ENCODE peak calls at places on chromosomes 4 and X, in ten cellular contexts. C, G, B, S, D, N, I, A, K and F are unnamed samples.
A peak's percentile ranks its signal among the peaks of the same experiment; 100 is the strongest.

GRCh38 chr4:183468210-183469095 is 24.0 kb downstream of the CDKN2AIP start:
- DNase-seq in C (no peak), G (no peak), B (no peak), S (peak; percentile 54), D (peak; percentile 36), N (no peak), I (no peak), A (no peak), K (peak; percentile 7), F (peak; percentile 73)

GRCh38 chr4:161893566-161893965 is 270.2 kb downstream of the FSTL5 start:
- DNase-seq in C (no peak), G (no peak), B (no peak), S (no peak), D (no peak), N (no peak), I (no peak), A (no peak), K (no peak), F (no peak)

GRCh38 chr4:186755550-186756519 is 32.2 kb upstream of the FAT1 start:
- DNase-seq in C (no peak), G (no peak), B (no peak), S (no peak), D (no peak), N (no peak), I (no peak), A (no peak), K (no peak), F (no peak)

GRCh38 chr4:78704317-78704716 is 71.8 kb upstream of the BMP2K start:
- DNase-seq in C (no peak), G (no peak), B (no peak), S (no peak), D (no peak), N (no peak), I (no peak), A (no peak), K (no peak), F (no peak)

GRCh38 chrX:24672701-24673190 is 21.0 kb upstream of the POLA1 start:
- DNase-seq in C (no peak), G (no peak), B (no peak), S (no peak), D (no peak), N (peak; percentile 44), I (no peak), A (no peak), K (no peak), F (no peak)

GRCh38 chrX:123884809-123885408 is 25.1 kb downstream of the XIAP start:
- DNase-seq in C (no peak), G (no peak), B (peak; percentile 26), S (peak; percentile 63), D (peak; percentile 34), N (no peak), I (no peak), A (no peak), K (peak; percentile 46), F (peak; percentile 54)

GRCh38 chr4:88659061-88659889 is 38.4 kb downstream of the NAP1L5 start:
- DNase-seq in C (no peak), G (no peak), B (no peak), S (peak; percentile 86), D (peak; percentile 79), N (peak; percentile 20), I (no peak), A (peak; percentile 58), K (peak; percentile 52), F (peak; percentile 83)

GRCh38 chrX:28582494-28582893 is 4.8 kb upstream of the IL1RAPL1 start:
- DNase-seq in C (no peak), G (no peak), B (no peak), S (no peak), D (no peak), N (no peak), I (no peak), A (no peak), K (no peak), F (no peak)

GRCh38 chrX:19882066-19882775 is 5.2 kb downstream of the SH3KBP1 start:
- DNase-seq in C (no peak), G (no peak), B (no peak), S (no peak), D (peak; percentile 8), N (no peak), I (no peak), A (no peak), K (no peak), F (no peak)

GRCh38 chrX:124690495-124690894 is 344.1 kb downstream of the SH2D1A start:
- DNase-seq in C (no peak), G (no peak), B (no peak), S (no peak), D (no peak), N (no peak), I (no peak), A (no peak), K (no peak), F (no peak)

GRCh38 chr4:30722092-30722915 is 2.1 kb downstream of the PCDH7 start:
- DNase-seq in C (peak; percentile 42), G (peak; percentile 62), B (no peak), S (no peak), D (no peak), N (no peak), I (no peak), A (no peak), K (no peak), F (no peak)

GRCh38 chrX:47160781-47161180 is 15.8 kb downstream of the RBM10 start:
- DNase-seq in C (no peak), G (no peak), B (no peak), S (no peak), D (no peak), N (no peak), I (no peak), A (no peak), K (no peak), F (no peak)

GRCh38 chrX:55312655-55313054 is 47.9 kb upstream of the PAGE3 start:
- DNase-seq in C (no peak), G (no peak), B (no peak), S (no peak), D (no peak), N (no peak), I (no peak), A (no peak), K (no peak), F (no peak)

GRCh38 chr4:138255917-138256597 is 13.9 kb upstream of the SLC7A11 start:
- DNase-seq in C (no peak), G (no peak), B (no peak), S (no peak), D (no peak), N (no peak), I (no peak), A (peak; percentile 32), K (no peak), F (no peak)

GRCh38 chr4:179145746-179146530 is 1703.7 kb upstream of the AGA start:
- DNase-seq in C (no peak), G (no peak), B (no peak), S (no peak), D (no peak), N (no peak), I (no peak), A (no peak), K (no peak), F (peak; percentile 19)

GRCh38 chr4:165398570-165398969 is 19.8 kb downstream of the CPE start:
- DNase-seq in C (no peak), G (no peak), B (no peak), S (peak; percentile 54), D (peak; percentile 24), N (no peak), I (no peak), A (no peak), K (no peak), F (peak; percentile 67)

GRCh38 chrX:27565992-27566391 is 24.2 kb upstream of the DCAF8L2 start:
- DNase-seq in C (no peak), G (no peak), B (no peak), S (no peak), D (no peak), N (no peak), I (no peak), A (no peak), K (no peak), F (peak; percentile 64)

GRCh38 chr4:26772096-26772495 is 88.5 kb upstream of the STIM2 start:
- DNase-seq in C (no peak), G (no peak), B (no peak), S (peak; percentile 13), D (no peak), N (no peak), I (no peak), A (no peak), K (no peak), F (no peak)

GRCh38 chr4:128303986-128304385 is 16.4 kb upstream of the PGRMC2 start:
- DNase-seq in C (no peak), G (no peak), B (no peak), S (no peak), D (no peak), N (no peak), I (no peak), A (no peak), K (no peak), F (no peak)

GRCh38 chr4:113978105-113978504 is 1.3 kb downstream of the ARSJ start:
- DNase-seq in C (no peak), G (no peak), B (no peak), S (no peak), D (no peak), N (no peak), I (no peak), A (no peak), K (no peak), F (no peak)

GRCh38 chr4:151276787-151277557 is at the start of gene PRSS48:
- DNase-seq in C (peak; percentile 85), G (peak; percentile 75), B (no peak), S (peak; percentile 54), D (peak; percentile 81), N (peak; percentile 63), I (peak; percentile 57), A (peak; percentile 93), K (peak; percentile 27), F (peak; percentile 51)

GRCh38 chr4:11587797-11588196 is 159.1 kb upstream of the HS3ST1 start:
- DNase-seq in C (no peak), G (no peak), B (no peak), S (no peak), D (no peak), N (no peak), I (no peak), A (no peak), K (no peak), F (no peak)

GRCh38 chr4:2814627-2815026 is 21.7 kb downstream of the SH3BP2 start:
- DNase-seq in C (no peak), G (no peak), B (peak; percentile 45), S (no peak), D (no peak), N (no peak), I (no peak), A (no peak), K (no peak), F (no peak)

GRCh38 chr4:107901213-107901934 is 30.0 kb upstream of the CYP2U1 start:
- DNase-seq in C (no peak), G (no peak), B (no peak), S (no peak), D (no peak), N (no peak), I (no peak), A (no peak), K (no peak), F (no peak)

GRCh38 chr4:1985780-1986577 is 22.8 kb downstream of the NELFA start:
- DNase-seq in C (no peak), G (no peak), B (no peak), S (no peak), D (no peak), N (no peak), I (no peak), A (no peak), K (no peak), F (no peak)

GRCh38 chr4:1233641-1234277 is 15.2 kb downstream of the CTBP1 start:
- DNase-seq in C (peak; percentile 50), G (peak; percentile 61), B (no peak), S (peak; percentile 60), D (no peak), N (no peak), I (peak; percentile 46), A (no peak), K (no peak), F (peak; percentile 47)

GRCh38 chrX:117973175-117974075 is 143.2 kb downstream of the KLHL13 start:
- DNase-seq in C (no peak), G (no peak), B (no peak), S (no peak), D (no peak), N (no peak), I (no peak), A (no peak), K (no peak), F (no peak)